ENCODE peak calls at places on chromosome 4, in nine cellular contexts. Q is activated CD8-positive, alpha-beta memory T cell treated with anti-CD3 and anti-CD28 coated beads, Interleukin-2, amount 50 U/mL, for 48 hours; Z is HEK293T; X is activated CD4-positive, alpha-beta memory T cell treated with anti-CD3 and anti-CD28 coated beads, Interleukin-2, amount 10 ng/mL, durations not matched to agents 7 days and 5 days; B is neuronal stem cell; O is right lobe of liver; M is endothelial cell; K is kidney tubule cell; N is stimulated activated CD8-positive, alpha-beta memory T cell treated with anti-CD3 and anti-CD28 coated beads, Interleukin-15, amount 100 ng/mL, for 4 hours. P is an unnamed sample.

GRCh38 chr4:113961322-113961698 is 18.1 kb downstream of the ARSJ start:
- DNase-seq in B (no peak), Q (no peak), O (no peak), N (no peak), X (no peak), M (no peak), K (no peak), Z (no peak), P (no peak)

GRCh38 chr4:126630171-126630570 is 1002.6 kb upstream of the INTU start:
- DNase-seq in N (no peak), Q (no peak), O (no peak), B (no peak), M (no peak), X (no peak), K (no peak), Z (no peak), P (no peak)

GRCh38 chr4:6705638-6706037 is 4.0 kb downstream of the MRFAP1L1 start:
- DNase-seq in Z (no peak), X (no peak), K (no peak), N (no peak), O (no peak), Q (no peak), M (no peak), B (no peak), P (no peak)

GRCh38 chr4:100106982-100107381 is 83.3 kb downstream of the DDIT4L start:
- DNase-seq in N (no peak), M (no peak), X (peak), K (peak), Q (no peak), Z (no peak), O (no peak), B (no peak), P (no peak)

GRCh38 chr4:66372706-66373105 is 702.4 kb upstream of the EPHA5 start:
- DNase-seq in M (no peak), B (no peak), O (no peak), Q (no peak), X (no peak), K (no peak), N (no peak), Z (no peak), P (no peak)

GRCh38 chr4:147078362-147078761 is 132.7 kb upstream of the TTC29 start:
- DNase-seq in Z (no peak), Q (no peak), X (no peak), B (no peak), N (no peak), M (no peak), O (no peak), K (no peak), P (no peak)

GRCh38 chr4:159284733-159285132 is 181.9 kb downstream of the RAPGEF2 start:
- DNase-seq in B (no peak), X (no peak), Z (no peak), K (peak), O (no peak), Q (no peak), M (no peak), N (no peak), P (no peak)

GRCh38 chr4:22202351-22203343 is 254.1 kb upstream of the KCNIP4 start:
- DNase-seq in Z (no peak), N (no peak), B (no peak), Q (no peak), O (no peak), M (no peak), K (peak), X (no peak), P (no peak)

GRCh38 chr4:138235419-138235952 is 6.7 kb downstream of the SLC7A11 start:
- DNase-seq in X (no peak), N (no peak), Z (no peak), K (peak), Q (no peak), O (no peak), M (no peak), B (no peak), P (no peak)

GRCh38 chr4:75742451-75742850 is 18.1 kb downstream of the USO1 start:
- DNase-seq in B (no peak), M (no peak), N (no peak), X (no peak), Z (no peak), Q (no peak), K (no peak), O (no peak), P (no peak)

GRCh38 chr4:53150631-53151488 is 215.0 kb downstream of the SCFD2 start:
- DNase-seq in M (no peak), X (no peak), N (no peak), O (no peak), Q (no peak), Z (no peak), B (no peak), K (no peak), P (no peak)

GRCh38 chr4:64516176-64516575 is 106.9 kb upstream of the TECRL start:
- DNase-seq in B (no peak), N (no peak), K (no peak), Q (no peak), X (no peak), M (no peak), Z (no peak), O (no peak), P (no peak)

GRCh38 chr4:182242793-182243192 is 409 bp upstream of the TENM3 start:
- DNase-seq in Q (no peak), K (peak), B (no peak), M (no peak), X (no peak), Z (no peak), O (no peak), N (no peak), P (no peak)

GRCh38 chr4:88441696-88442095 is 15.2 kb upstream of the HERC5 start:
- DNase-seq in B (no peak), N (no peak), O (no peak), Q (no peak), K (peak), M (no peak), X (no peak), Z (no peak), P (no peak)

GRCh38 chr4:76457885-76458284 is 22.9 kb downstream of the SHROOM3 start:
- DNase-seq in Q (no peak), K (peak), X (no peak), N (no peak), Z (no peak), B (no peak), M (no peak), O (peak), P (no peak)

GRCh38 chr4:53855886-53856260 is 208.5 kb downstream of the CHIC2 start:
- DNase-seq in N (no peak), O (no peak), X (no peak), Z (no peak), K (peak), Q (no peak), B (no peak), M (no peak), P (no peak)

GRCh38 chr4:8228319-8229250 is 29.5 kb downstream of the SH3TC1 start:
- DNase-seq in M (no peak), B (no peak), X (peak), Z (no peak), N (peak), O (peak), K (peak), Q (peak), P (no peak)

GRCh38 chr4:123587983-123588494 is 191.4 kb downstream of the SPRY1 start:
- DNase-seq in X (no peak), Z (peak), N (no peak), O (no peak), Q (no peak), K (peak), B (no peak), M (no peak), P (no peak)

GRCh38 chr4:29717658-29718057 is 1002.5 kb upstream of the PCDH7 start:
- DNase-seq in Q (no peak), K (no peak), X (no peak), B (no peak), M (no peak), Z (no peak), O (no peak), N (no peak), P (no peak)

GRCh38 chr4:119592708-119593298 is 35.8 kb downstream of the PDE5A start:
- DNase-seq in Q (no peak), M (no peak), X (no peak), Z (no peak), B (no peak), N (no peak), K (no peak), O (no peak), P (no peak)

GRCh38 chr4:128653514-128654420 is 155.7 kb upstream of the JADE1 start:
- DNase-seq in O (no peak), Q (no peak), Z (no peak), B (peak), X (no peak), N (no peak), K (no peak), M (no peak), P (no peak)

GRCh38 chr4:183675625-183676024 is 16.5 kb downstream of the TRAPPC11 start:
- DNase-seq in N (no peak), O (no peak), X (no peak), Q (no peak), Z (no peak), K (no peak), M (no peak), B (no peak), P (no peak)

GRCh38 chr4:56817840-56818491 is 3.5 kb downstream of the SPINK2 start:
- DNase-seq in N (no peak), K (peak), M (no peak), Z (no peak), Q (peak), X (peak), O (no peak), B (no peak), P (no peak)

P was measured in iPS DF 19.7.